ENCODE peak calls at places on chromosomes 7 and 10, in five cellular contexts. One of them, this sample, is unnamed.

GRCh38 chr7:114412548-114412947 is 2.1 kb upstream of the FOXP2 start:
- DNase-seq in fibroblast of mammary gland: no peak
- DNase-seq in astrocyte: no peak
- DNase-seq in HepG2: no peak
- DNase-seq in AG09309: no peak
- DNase-seq in this sample: no peak

GRCh38 chr7:104978460-104978859 is 35.5 kb upstream of the KMT2E start:
- DNase-seq in fibroblast of mammary gland: peak; percentile 67
- DNase-seq in astrocyte: no peak
- DNase-seq in HepG2: no peak
- DNase-seq in AG09309: no peak
- DNase-seq in this sample: no peak

GRCh38 chr10:44196008-44196320 is 188.9 kb downstream of the CXCL12 start:
- DNase-seq in fibroblast of mammary gland: no peak
- DNase-seq in astrocyte: no peak
- DNase-seq in HepG2: no peak
- DNase-seq in AG09309: no peak
- DNase-seq in this sample: no peak

GRCh38 chr7:151731022-151731441 is 145.9 kb downstream of the PRKAG2 start:
- DNase-seq in fibroblast of mammary gland: no peak
- DNase-seq in astrocyte: no peak
- DNase-seq in HepG2: no peak
- DNase-seq in AG09309: no peak
- DNase-seq in this sample: no peak

GRCh38 chr10:101693701-101694055 is 1.3 kb downstream of the FBXW4 start:
- DNase-seq in fibroblast of mammary gland: peak; percentile 64
- DNase-seq in astrocyte: peak; percentile 50
- DNase-seq in HepG2: peak; percentile 44
- DNase-seq in AG09309: no peak
- DNase-seq in this sample: peak; percentile 44

GRCh38 chr7:70325509-70326101 is 727.3 kb downstream of the AUTS2 start:
- DNase-seq in fibroblast of mammary gland: peak; percentile 85
- DNase-seq in astrocyte: peak; percentile 81
- DNase-seq in HepG2: no peak
- DNase-seq in AG09309: peak; percentile 11
- DNase-seq in this sample: no peak

GRCh38 chr7:158816995-158817394 is 12.3 kb downstream of the ESYT2 start:
- DNase-seq in fibroblast of mammary gland: no peak
- DNase-seq in astrocyte: no peak
- DNase-seq in HepG2: no peak
- DNase-seq in AG09309: no peak
- DNase-seq in this sample: no peak

GRCh38 chr10:58264780-58265179 is 2.9 kb downstream of the IPMK start:
- DNase-seq in fibroblast of mammary gland: no peak
- DNase-seq in astrocyte: no peak
- DNase-seq in HepG2: no peak
- DNase-seq in AG09309: no peak
- DNase-seq in this sample: no peak

GRCh38 chr7:105861252-105861651 is 15.1 kb downstream of the ATXN7L1 start:
- DNase-seq in fibroblast of mammary gland: no peak
- DNase-seq in astrocyte: no peak
- DNase-seq in HepG2: no peak
- DNase-seq in AG09309: no peak
- DNase-seq in this sample: no peak

GRCh38 chr7:90892213-90892612 is 296.1 kb downstream of the CDK14 start:
- DNase-seq in fibroblast of mammary gland: peak; percentile 39
- DNase-seq in astrocyte: no peak
- DNase-seq in HepG2: no peak
- DNase-seq in AG09309: no peak
- DNase-seq in this sample: peak; percentile 32

GRCh38 chr7:142608630-142609029 is 140.6 kb upstream of the PRSS1 start:
- DNase-seq in fibroblast of mammary gland: no peak
- DNase-seq in astrocyte: no peak
- DNase-seq in HepG2: no peak
- DNase-seq in AG09309: no peak
- DNase-seq in this sample: no peak

GRCh38 chr10:103204353-103205255 is 11.5 kb upstream of the NT5C2 start:
- DNase-seq in fibroblast of mammary gland: no peak
- DNase-seq in astrocyte: no peak
- DNase-seq in HepG2: peak; percentile 86
- DNase-seq in AG09309: no peak
- DNase-seq in this sample: no peak

GRCh38 chr10:32958992-32959703 is 1.1 kb upstream of the ITGB1 start:
- DNase-seq in fibroblast of mammary gland: no peak
- DNase-seq in astrocyte: no peak
- DNase-seq in HepG2: no peak
- DNase-seq in AG09309: no peak
- DNase-seq in this sample: peak; percentile 49

GRCh38 chr10:70493660-70494234 is 15.2 kb downstream of the PALD1 start:
- DNase-seq in fibroblast of mammary gland: no peak
- DNase-seq in astrocyte: no peak
- DNase-seq in HepG2: no peak
- DNase-seq in AG09309: no peak
- DNase-seq in this sample: peak; percentile 83

GRCh38 chr10:48464871-48465736 is 139.8 kb downstream of the ARHGAP22 start:
- DNase-seq in fibroblast of mammary gland: no peak
- DNase-seq in astrocyte: no peak
- DNase-seq in HepG2: no peak
- DNase-seq in AG09309: no peak
- DNase-seq in this sample: no peak

GRCh38 chr10:79386637-79387465 is 39.6 kb downstream of the PPIF start:
- DNase-seq in fibroblast of mammary gland: peak; percentile 35
- DNase-seq in astrocyte: no peak
- DNase-seq in HepG2: no peak
- DNase-seq in AG09309: no peak
- DNase-seq in this sample: peak; percentile 41

GRCh38 chr10:79385392-79385795 is 38.1 kb downstream of the PPIF start:
- DNase-seq in fibroblast of mammary gland: no peak
- DNase-seq in astrocyte: no peak
- DNase-seq in HepG2: no peak
- DNase-seq in AG09309: no peak
- DNase-seq in this sample: peak; percentile 16

GRCh38 chr10:79384773-79385391 is 37.6 kb downstream of the PPIF start:
- DNase-seq in fibroblast of mammary gland: no peak
- DNase-seq in astrocyte: no peak
- DNase-seq in HepG2: no peak
- DNase-seq in AG09309: no peak
- DNase-seq in this sample: peak; percentile 25

GRCh38 chr10:79387466-79387973 is 40.3 kb downstream of the PPIF start:
- DNase-seq in fibroblast of mammary gland: no peak
- DNase-seq in astrocyte: no peak
- DNase-seq in HepG2: no peak
- DNase-seq in AG09309: no peak
- DNase-seq in this sample: peak; percentile 29

GRCh38 chr10:79385804-79386531 is 38.7 kb downstream of the PPIF start:
- DNase-seq in fibroblast of mammary gland: no peak
- DNase-seq in astrocyte: no peak
- DNase-seq in HepG2: no peak
- DNase-seq in AG09309: no peak
- DNase-seq in this sample: peak; percentile 41
- TF ChIP-seq CTCF in fibroblast of mammary gland: no peak
- TF ChIP-seq CTCF in astrocyte: no peak
- TF ChIP-seq CTCF in HepG2: peak; percentile 44
- TF ChIP-seq CTCF in AG09309: no peak
- TF ChIP-seq CTCF in this sample: no peak

DNA sequence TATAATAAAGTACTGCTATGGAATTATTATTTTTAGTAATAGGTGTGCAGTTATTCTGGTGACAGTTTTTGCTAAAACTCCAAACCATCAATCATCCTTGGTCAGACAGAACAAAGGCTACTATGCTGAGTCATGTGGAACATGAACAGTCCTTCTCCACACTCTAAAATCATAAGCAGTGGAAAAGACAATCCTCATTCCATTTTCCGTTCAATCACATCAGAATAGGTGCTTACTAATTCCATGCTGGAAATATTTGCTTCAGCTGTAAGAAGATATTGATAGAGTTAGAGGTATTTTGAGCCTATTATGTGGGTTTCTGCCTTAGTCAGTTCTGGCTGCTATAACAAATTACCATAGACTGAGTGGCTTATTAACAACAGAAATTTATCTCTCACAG is 82.9 kb downstream of the FAM13C start:
- DNase-seq in fibroblast of mammary gland: no peak
- DNase-seq in astrocyte: peak; percentile 6
- DNase-seq in HepG2: no peak
- DNase-seq in AG09309: no peak
- DNase-seq in this sample: no peak
- TF ChIP-seq CTCF in fibroblast of mammary gland: no peak
- TF ChIP-seq CTCF in astrocyte: no peak
- TF ChIP-seq CTCF in HepG2: no peak
- TF ChIP-seq CTCF in AG09309: no peak
- TF ChIP-seq CTCF in this sample: no peak

GRCh38 chr7:106978425-106979386 is 65.8 kb upstream of the PRKAR2B start:
- DNase-seq in fibroblast of mammary gland: no peak
- DNase-seq in astrocyte: no peak
- DNase-seq in HepG2: no peak
- DNase-seq in AG09309: no peak
- DNase-seq in this sample: no peak
- TF ChIP-seq CTCF in fibroblast of mammary gland: no peak
- TF ChIP-seq CTCF in astrocyte: no peak
- TF ChIP-seq CTCF in HepG2: no peak
- TF ChIP-seq CTCF in AG09309: peak; percentile 20
- TF ChIP-seq CTCF in this sample: no peak

GRCh38 chr10:75404335-75405200 is 3.0 kb upstream of the ZNF503 start:
- DNase-seq in fibroblast of mammary gland: no peak
- DNase-seq in astrocyte: no peak
- DNase-seq in HepG2: peak; percentile 67
- DNase-seq in AG09309: no peak
- DNase-seq in this sample: peak; percentile 43
- TF ChIP-seq CTCF in fibroblast of mammary gland: no peak
- TF ChIP-seq CTCF in astrocyte: no peak
- TF ChIP-seq CTCF in HepG2: peak; percentile 73
- TF ChIP-seq CTCF in AG09309: no peak
- TF ChIP-seq CTCF in this sample: no peak

GRCh38 chr7:113289140-113289740 is 170.9 kb upstream of the SMIM30 start:
- DNase-seq in fibroblast of mammary gland: peak; percentile 65
- DNase-seq in astrocyte: peak; percentile 18
- DNase-seq in HepG2: peak; percentile 36
- DNase-seq in AG09309: peak; percentile 37
- DNase-seq in this sample: peak; percentile 32
- TF ChIP-seq CTCF in fibroblast of mammary gland: peak; percentile 76
- TF ChIP-seq CTCF in astrocyte: peak; percentile 34
- TF ChIP-seq CTCF in HepG2: peak; percentile 68
- TF ChIP-seq CTCF in AG09309: peak; percentile 86
- TF ChIP-seq CTCF in this sample: peak; percentile 77